ENCODE peak calls at places on chromosome 14, in four cellular contexts. H is neural crest cell, I is psoas muscle, W is fibroblast of lung. Y is an unnamed sample.

GRCh38 chr14:52020866-52021717 is 31.7 kb downstream of the RTRAF start:
- DNase-seq in H (no peak), W (no peak), I (no peak), Y (no peak)

GRCh38 chr14:71555654-71556559 is 376.3 kb upstream of the RGS6 start:
- DNase-seq in H (no peak), W (no peak), I (no peak), Y (no peak)

GRCh38 chr14:20986811-20987210 is 3.0 kb upstream of the METTL17 start:
- DNase-seq in I (no peak), W (peak; percentile 91), H (no peak), Y (peak; percentile 69)

GRCh38 chr14:62819931-62820330 is 225.3 kb downstream of the KCNH5 start:
- DNase-seq in I (no peak), H (no peak), W (no peak), Y (no peak)

GRCh38 chr14:106803379-106803778 is 1277.0 kb downstream of the TMEM121 start:
- DNase-seq in I (no peak), W (no peak), H (no peak), Y (no peak)

GRCh38 chr14:68676511-68676943 is 116.3 kb downstream of the ZFP36L1 start:
- DNase-seq in I (no peak), W (no peak), H (no peak), Y (no peak)

GRCh38 chr14:92898732-92899131 is 24.2 kb upstream of the CHGA start:
- DNase-seq in W (no peak), I (no peak), H (no peak), Y (no peak)

GRCh38 chr14:73634333-73634833 is 10.4 kb upstream of the DNAL1 start:
- DNase-seq in I (peak; percentile 73), H (peak; percentile 36), W (no peak), Y (no peak)

GRCh38 chr14:78519863-78520262 is 349.7 kb downstream of the NRXN3 start:
- DNase-seq in I (no peak), H (peak; percentile 68), W (peak; percentile 6), Y (no peak)

GRCh38 chr14:95200404-95200803 is 43.1 kb upstream of the DICER1 start:
- DNase-seq in H (no peak), I (no peak), W (no peak), Y (no peak)

GRCh38 chr14:72256055-72256454 is 323.8 kb downstream of the RGS6 start:
- DNase-seq in H (no peak), I (no peak), W (no peak), Y (no peak)

GRCh38 chr14:38867561-38868150 is 235.4 kb downstream of the SEC23A start:
- DNase-seq in W (peak; percentile 85), H (peak; percentile 73), I (peak; percentile 53), Y (peak; percentile 48)

GRCh38 chr14:104224516-104225281 is 86.3 kb downstream of the KIF26A start:
- DNase-seq in I (peak; percentile 51), W (no peak), H (peak; percentile 49), Y (no peak)

GRCh38 chr14:99576761-99577705 is 27.0 kb downstream of the CCDC85C start:
- DNase-seq in H (no peak), I (no peak), W (no peak), Y (no peak)

GRCh38 chr14:99573436-99574098 is 30.4 kb downstream of the CCDC85C start:
- DNase-seq in H (no peak), W (no peak), I (no peak), Y (no peak)

GRCh38 chr14:99574099-99574880 is 29.7 kb downstream of the CCDC85C start:
- DNase-seq in I (no peak), W (peak; percentile 50), H (no peak), Y (no peak)

GRCh38 chr14:99576304-99576703 is 27.7 kb downstream of the CCDC85C start:
- DNase-seq in I (no peak), W (no peak), H (no peak), Y (no peak)

GRCh38 chr14:99575043-99576023 is 28.7 kb downstream of the CCDC85C start:
- DNase-seq in I (no peak), W (no peak), H (no peak), Y (no peak)
- TF ChIP-seq CTCF in I (no peak), W (no peak), H (peak; percentile 40), Y (peak; percentile 6)

GRCh38 chr14:102805941-102806340 is 28.7 kb downstream of the TRAF3 start:
- DNase-seq in W (no peak), I (no peak), H (no peak), Y (no peak)
- TF ChIP-seq CTCF in W (no peak), I (no peak), H (no peak), Y (no peak)

DNA sequence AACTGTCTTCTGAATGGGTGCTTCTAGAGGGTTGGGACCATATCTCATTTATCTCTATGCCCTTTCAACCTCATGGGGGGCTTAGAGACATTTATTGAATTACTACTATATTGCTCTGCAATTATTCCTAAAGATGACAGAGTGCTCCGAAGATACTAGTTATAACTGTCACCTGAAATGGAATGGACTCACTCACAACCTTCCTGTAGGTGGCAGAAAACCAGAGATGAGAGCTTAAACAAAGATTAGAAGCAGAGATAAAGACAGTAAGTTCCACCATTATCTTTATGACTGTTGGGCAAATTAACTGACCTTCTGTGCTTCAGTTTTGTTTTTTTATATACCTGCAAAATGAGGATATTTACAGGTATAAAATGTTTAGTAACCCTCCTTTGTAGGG is 31.5 kb upstream of the GTF2A1 start:
- DNase-seq in H (no peak), I (no peak), W (no peak), Y (no peak)
- TF ChIP-seq CTCF in H (no peak), I (no peak), W (no peak), Y (no peak)

GRCh38 chr14:55098561-55098898 is 30.5 kb upstream of the LGALS3 start:
- DNase-seq in W (no peak), I (no peak), H (no peak), Y (no peak)

GRCh38 chr14:55101698-55102097 is 27.4 kb upstream of the LGALS3 start:
- DNase-seq in W (no peak), I (no peak), H (no peak), Y (no peak)

GRCh38 chr14:55102141-55102547 is 26.9 kb upstream of the LGALS3 start:
- DNase-seq in H (no peak), I (peak; percentile 87), W (peak; percentile 100), Y (peak; percentile 100)

GRCh38 chr14:55097894-55098560 is 31.0 kb upstream of the LGALS3 start:
- DNase-seq in W (no peak), I (no peak), H (no peak), Y (no peak)

GRCh38 chr14:55099741-55100140 is 29.3 kb upstream of the LGALS3 start:
- DNase-seq in H (no peak), I (no peak), W (peak; percentile 85), Y (peak; percentile 71)
- TF ChIP-seq CTCF in H (no peak), I (no peak), W (no peak), Y (no peak)

GRCh38 chr14:64963611-64964010 is 8.5 kb downstream of the RAB15 start:
- DNase-seq in H (no peak), I (no peak), W (no peak), Y (no peak)
- TF ChIP-seq CTCF in H (no peak), I (no peak), W (no peak), Y (no peak)

DNA sequence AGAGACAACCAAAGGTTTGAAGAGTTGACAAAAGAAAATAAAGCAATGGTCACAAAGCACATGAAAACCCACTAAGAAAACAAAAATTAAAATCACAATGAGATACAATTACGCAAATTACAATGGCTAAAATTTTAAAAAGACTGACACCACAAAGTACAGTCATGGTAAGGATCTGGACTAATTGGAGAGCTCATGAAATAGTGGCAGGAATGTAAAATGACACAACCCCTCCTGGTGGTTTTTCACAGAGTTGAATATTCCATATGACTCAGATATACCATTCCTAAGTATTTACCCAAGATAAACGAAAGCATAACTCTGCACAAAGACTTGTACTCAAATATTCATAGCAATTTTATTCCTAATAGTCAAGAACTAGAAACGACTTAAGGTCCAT is 65.9 kb downstream of the NOVA1 start:
- DNase-seq in W (peak; percentile 82), H (no peak), I (no peak), Y (no peak)
- TF ChIP-seq CTCF in W (peak; percentile 21), H (peak; percentile 34), I (no peak), Y (peak; percentile 20)

GRCh38 chr14:34122081-34122480 is 171.2 kb upstream of the EGLN3 start:
- DNase-seq in W (no peak), I (no peak), H (no peak), Y (no peak)
- TF ChIP-seq CTCF in W (no peak), I (no peak), H (no peak), Y (no peak)

DNA sequence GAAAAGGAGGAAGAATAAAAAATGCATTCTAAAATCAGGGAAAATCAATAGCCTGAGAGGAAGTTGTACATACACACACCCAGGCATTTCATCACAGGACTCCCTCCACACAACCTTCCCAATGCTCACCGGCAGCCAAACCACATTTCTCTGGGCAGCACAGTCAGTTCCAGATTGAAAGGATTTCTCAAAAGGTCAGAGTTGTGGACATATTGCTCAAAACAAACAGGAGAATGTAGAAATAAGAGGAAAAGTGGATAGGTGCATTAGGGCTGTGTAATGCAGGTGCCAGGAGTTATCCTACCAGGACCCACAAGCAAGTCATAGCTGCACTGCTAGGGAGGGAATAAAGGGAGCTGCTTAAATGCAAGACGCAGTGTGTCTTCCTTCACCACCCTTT is 62.9 kb downstream of the GCH1 start:
- DNase-seq in H (no peak), W (peak; percentile 22), I (peak; percentile 68), Y (no peak)
- TF ChIP-seq CTCF in H (no peak), W (no peak), I (no peak), Y (no peak)

GRCh38 chr14:35336171-35337073 is 44.2 kb downstream of the PSMA6 start:
- DNase-seq in W (peak; percentile 100), I (peak; percentile 94), H (peak; percentile 52), Y (no peak)
- TF ChIP-seq CTCF in W (no peak), I (no peak), H (no peak), Y (no peak)

DNA sequence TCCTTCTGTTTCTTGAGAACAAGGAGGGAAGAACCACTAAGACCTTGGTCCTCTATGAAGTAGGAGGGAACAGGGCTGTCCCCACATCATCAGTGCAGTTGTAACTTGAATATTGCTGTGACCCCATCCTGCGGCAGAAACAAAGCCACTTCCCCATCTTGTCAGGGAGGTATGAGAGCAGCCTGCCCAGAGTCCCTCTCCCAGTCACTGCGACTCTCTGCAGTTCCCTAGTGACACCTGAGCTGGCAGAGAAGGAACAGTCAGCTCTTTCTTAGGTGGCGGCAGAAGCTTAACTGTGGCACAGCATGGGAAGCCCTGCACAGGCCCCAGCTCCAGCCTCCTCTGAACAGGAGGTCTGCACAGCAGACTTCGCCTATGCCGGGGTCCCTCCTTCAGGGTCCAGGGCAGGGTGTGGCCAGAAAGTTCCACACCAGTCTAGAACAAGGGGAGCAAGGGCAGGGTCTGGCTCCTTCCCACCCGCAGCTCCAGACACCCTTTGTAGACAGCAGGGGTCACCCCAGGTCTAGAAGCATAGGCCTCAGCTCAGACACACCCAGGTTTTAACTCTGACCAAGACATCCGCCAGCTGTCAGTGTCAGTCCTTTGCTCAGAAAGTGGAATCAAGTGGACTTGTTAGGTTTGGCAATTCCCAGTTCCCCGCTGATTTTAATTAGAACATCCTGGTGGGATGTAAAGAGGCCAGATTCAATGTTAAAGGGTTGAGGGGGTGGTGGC is 36.8 kb downstream of the DEGS2 start:
- DNase-seq in H (no peak), I (no peak), W (peak; percentile 50), Y (no peak)
- TF ChIP-seq CTCF in H (no peak), I (no peak), W (no peak), Y (no peak)

Y was measured in AG09319.